ENCODE peak calls at places on chromosomes 16 and 17, in five cellular contexts. H is transverse colon, C is IMR-90, I is lower leg skin, J is heart left ventricle. T is an unnamed sample.

GRCh38 chr17:39800540-39800939 is 62.8 kb downstream of the GRB7 start:
- DNase-seq in H (peak; percentile 17), C (no peak), I (no peak), J (no peak), T (no peak)

GRCh38 chr17:83155128-83156081 is 76.0 kb downstream of the METRNL start:
- DNase-seq in H (no peak), C (peak; percentile 44), I (peak; percentile 78), J (peak; percentile 53), T (peak; percentile 94)

GRCh38 chr17:77478899-77479298 is 338.1 kb downstream of the SEC14L1 start:
- DNase-seq in H (no peak), C (no peak), I (no peak), J (no peak), T (no peak)

GRCh38 chr17:77312786-77313599 is 172.2 kb downstream of the SEC14L1 start:
- DNase-seq in H (peak; percentile 73), C (peak; percentile 82), I (no peak), J (peak; percentile 60), T (no peak)

GRCh38 chr16:89723279-89724250 is 2.2 kb downstream of the ZNF276 start:
- DNase-seq in H (peak; percentile 57), C (peak; percentile 14), I (no peak), J (peak; percentile 72), T (no peak)

GRCh38 chr17:7293131-7293557 is 1.3 kb downstream of the YBX2 start:
- DNase-seq in H (no peak), C (no peak), I (no peak), J (no peak), T (no peak)

GRCh38 chr16:3832669-3833068 is 47.8 kb downstream of the CREBBP start:
- DNase-seq in H (no peak), C (no peak), I (no peak), J (no peak), T (no peak)

GRCh38 chr17:299546-299945 is 53.1 kb downstream of the RPH3AL start:
- DNase-seq in H (no peak), C (no peak), I (no peak), J (peak; percentile 25), T (no peak)

GRCh38 chr17:65099941-65100315 is 37.2 kb upstream of the RGS9 start:
- DNase-seq in H (peak; percentile 61), C (peak; percentile 60), I (peak; percentile 72), J (peak; percentile 48), T (no peak)

GRCh38 chr16:11198817-11199216 is 57.2 kb downstream of the SOCS1 start:
- DNase-seq in H (peak; percentile 81), C (no peak), I (no peak), J (peak; percentile 52), T (no peak)

GRCh38 chr17:1992541-1992940 is 32.6 kb downstream of the RTN4RL1 start:
- DNase-seq in H (no peak), C (no peak), I (no peak), J (no peak), T (no peak)

GRCh38 chr17:1227917-1228751 is 42.1 kb upstream of the BHLHA9 start:
- DNase-seq in H (peak; percentile 50), C (no peak), I (no peak), J (no peak), T (no peak)

GRCh38 chr17:20225162-20226115 is 216.3 kb downstream of the SPECC1 start:
- DNase-seq in H (no peak), C (no peak), I (no peak), J (no peak), T (no peak)

GRCh38 chr17:75084039-75084660 is 3.6 kb upstream of the SLC16A5 start:
- DNase-seq in H (no peak), C (no peak), I (no peak), J (no peak), T (no peak)

GRCh38 chr16:68887107-68887506 is 43.8 kb downstream of the TANGO6 start:
- DNase-seq in H (no peak), C (no peak), I (no peak), J (no peak), T (no peak)

GRCh38 chr17:34826332-34826731 is 134.9 kb downstream of the CCT6B start:
- DNase-seq in H (no peak), C (no peak), I (no peak), J (no peak), T (no peak)

GRCh38 chr16:82181456-82182185 is 11.6 kb upstream of the MPHOSPH6 start:
- DNase-seq in H (no peak), C (no peak), I (no peak), J (no peak), T (no peak)

GRCh38 chr16:89863741-89864391 is 9.5 kb upstream of the TCF25 start:
- DNase-seq in H (peak; percentile 46), C (peak; percentile 40), I (no peak), J (peak; percentile 53), T (no peak)

GRCh38 chr17:30304778-30305177 is 13.0 kb upstream of the BLMH start:
- DNase-seq in H (no peak), C (no peak), I (no peak), J (no peak), T (no peak)

GRCh38 chr17:30297715-30298114 is 6.0 kb upstream of the BLMH start:
- DNase-seq in H (no peak), C (no peak), I (no peak), J (no peak), T (no peak)

GRCh38 chr17:30302241-30302640 is 10.5 kb upstream of the BLMH start:
- DNase-seq in H (no peak), C (no peak), I (no peak), J (no peak), T (no peak)

GRCh38 chr17:30299000-30299399 is 7.3 kb upstream of the BLMH start:
- DNase-seq in H (no peak), C (peak; percentile 21), I (no peak), J (no peak), T (no peak)

GRCh38 chr17:30300803-30301202 is 9.1 kb upstream of the BLMH start:
- DNase-seq in H (no peak), C (no peak), I (no peak), J (no peak), T (no peak)
- TF ChIP-seq CTCF in H (no peak), C (no peak), I (no peak), J (no peak), T (no peak)

GRCh38 chr16:27246439-27246838 is 22.1 kb downstream of the NSMCE1 start:
- DNase-seq in H (no peak), C (no peak), I (peak; percentile 12), J (no peak), T (peak; percentile 53)

GRCh38 chr16:27244363-27244755 is 24.2 kb downstream of the NSMCE1 start:
- DNase-seq in H (no peak), C (no peak), I (no peak), J (no peak), T (no peak)

GRCh38 chr16:27243725-27244362 is 24.7 kb downstream of the NSMCE1 start:
- DNase-seq in H (no peak), C (no peak), I (no peak), J (no peak), T (no peak)

GRCh38 chr16:27248036-27248435 is 20.5 kb downstream of the NSMCE1 start:
- DNase-seq in H (no peak), C (no peak), I (no peak), J (no peak), T (no peak)

GRCh38 chr16:27245276-27246231 is 23.0 kb downstream of the NSMCE1 start:
- DNase-seq in H (no peak), C (peak; percentile 99), I (peak; percentile 49), J (peak; percentile 56), T (no peak)
- TF ChIP-seq POLR2A in H (no peak), C (peak; percentile 29), I (no peak), J (no peak), T (no peak)

GRCh38 chr16:85562102-85562786 is 50.9 kb upstream of the GSE1 start:
- DNase-seq in H (no peak), C (no peak), I (no peak), J (no peak), T (no peak)

GRCh38 chr16:85564277-85565051 is 48.7 kb upstream of the GSE1 start:
- DNase-seq in H (peak; percentile 54), C (no peak), I (no peak), J (no peak), T (no peak)

GRCh38 chr16:85565340-85565739 is 47.8 kb upstream of the GSE1 start:
- DNase-seq in H (no peak), C (no peak), I (no peak), J (no peak), T (no peak)

GRCh38 chr16:85563031-85563430 is 50.1 kb upstream of the GSE1 start:
- DNase-seq in H (no peak), C (no peak), I (no peak), J (no peak), T (no peak)

DNA sequence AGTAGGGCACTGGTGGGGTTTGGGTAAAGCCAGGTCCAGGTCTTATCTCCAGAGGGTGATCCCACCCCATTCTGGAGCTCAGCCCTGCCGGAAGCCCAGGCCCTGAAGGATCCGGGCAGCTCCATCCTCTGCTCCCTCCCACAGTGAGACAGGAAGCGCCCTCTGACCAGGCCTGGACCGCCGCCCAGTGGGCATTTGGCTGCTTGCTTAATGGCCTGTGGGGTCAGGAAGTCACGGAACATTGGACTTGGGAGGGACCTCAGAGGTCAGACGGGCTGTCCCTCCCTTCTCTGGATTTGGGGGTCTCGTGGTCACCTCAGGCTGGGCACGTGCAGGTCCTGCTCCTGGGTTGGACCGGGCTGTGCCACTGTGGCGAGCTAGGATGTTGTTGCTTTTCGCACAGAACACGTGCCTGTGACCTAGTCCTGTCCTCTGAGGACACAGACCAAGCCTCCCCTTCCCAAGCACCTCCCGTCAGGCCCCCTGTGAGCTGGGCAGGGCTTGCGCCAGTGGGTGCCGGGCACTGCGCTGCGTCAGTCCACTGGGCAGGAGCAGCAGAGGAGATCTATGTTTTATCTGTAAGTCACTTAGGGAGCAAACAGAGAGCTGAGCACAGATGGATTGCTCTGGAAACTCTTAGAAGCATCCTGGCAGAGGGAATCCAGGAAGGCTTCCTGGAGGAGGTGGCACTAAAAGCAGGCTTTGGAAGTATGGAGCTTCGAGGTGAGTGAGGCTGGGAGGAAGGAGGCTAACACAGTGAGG is 49.4 kb upstream of the GSE1 start:
- DNase-seq in H (peak; percentile 87), C (peak; percentile 37), I (peak; percentile 71), J (peak; percentile 82), T (no peak)
- TF ChIP-seq CTCF in H (peak; percentile 59), C (no peak), I (no peak), J (peak; percentile 26), T (peak; percentile 16)

GRCh38 chr16:12211870-12212690 is 235.5 kb downstream of the SNX29 start:
- DNase-seq in H (no peak), C (no peak), I (no peak), J (no peak), T (no peak)
- TF ChIP-seq POLR2A in H (no peak), C (no peak), I (no peak), J (no peak), T (no peak)

DNA sequence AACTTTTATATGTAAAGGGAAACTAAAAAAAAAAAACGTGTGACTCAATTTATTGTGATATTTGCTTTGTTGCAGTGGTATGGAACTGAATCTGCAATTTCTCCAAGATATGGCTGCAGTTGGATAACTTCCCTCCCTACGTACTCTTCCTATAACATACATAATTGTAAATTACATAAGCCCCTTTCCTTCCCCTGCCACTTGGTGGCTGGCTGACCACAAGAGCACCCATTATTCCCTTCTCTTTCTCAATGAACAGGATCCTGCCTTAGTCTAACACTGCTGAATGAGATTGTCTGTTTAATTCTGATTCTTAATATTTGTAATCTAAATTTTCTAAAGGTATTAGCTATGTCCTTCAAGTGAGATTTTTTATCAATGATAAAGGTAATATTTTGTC is 27.8 kb downstream of the CCL4 start:
- DNase-seq in H (no peak), C (no peak), I (no peak), J (no peak), T (no peak)
- TF ChIP-seq CTCF in H (no peak), C (no peak), I (no peak), J (no peak), T (no peak)

GRCh38 chr17:11622468-11622867 is 24.2 kb downstream of the DNAH9 start:
- DNase-seq in H (no peak), C (no peak), I (no peak), J (no peak), T (no peak)
- TF ChIP-seq POLR2A in H (no peak), C (no peak), I (no peak), J (no peak), T (no peak)

T was measured in esophagus muscularis mucosa.